ENCODE peak calls at places on chromosomes 2 and 18, in ten cellular contexts. Z is CD8-positive, alpha-beta T cell; Y is breast epithelium; L is H1; C is right atrium auricular region; O is ovary; W is heart right ventricle; X is CD4-positive, CD25-positive, alpha-beta regulatory T cell; N is PC-9; H is right cardiac atrium. J is an unnamed sample.

GRCh38 chr2:84832772-84833461 is 48.0 kb downstream of the TRABD2A start:
- DNase-seq in Z (no peak), Y (no peak), L (no peak), C (no peak), O (no peak), W (no peak), X (peak; percentile 34), N (no peak), H (no peak), J (peak; percentile 40)

GRCh38 chr18:50866765-50867164 is 12.2 kb upstream of the ME2 start:
- DNase-seq in Z (no peak), Y (no peak), L (no peak), C (no peak), O (no peak), W (no peak), X (no peak), N (no peak), H (no peak), J (no peak)

GRCh38 chr2:72924353-72925240 is 7.3 kb downstream of the EMX1 start:
- DNase-seq in Z (no peak), Y (peak; percentile 51), L (peak; percentile 81), C (no peak), O (no peak), W (no peak), X (no peak), N (no peak), H (no peak), J (peak; percentile 66)

GRCh38 chr2:72999729-73000725 is 71.5 kb downstream of the SFXN5 start:
- DNase-seq in Z (no peak), Y (no peak), L (peak; percentile 38), C (peak; percentile 49), O (no peak), W (no peak), X (no peak), N (peak; percentile 14), H (no peak), J (peak; percentile 3)

GRCh38 chr18:37442477-37442876 is 123.1 kb downstream of the CELF4 start:
- DNase-seq in Z (no peak), Y (no peak), L (no peak), C (no peak), O (no peak), W (no peak), X (no peak), N (no peak), H (no peak), J (no peak)

GRCh38 chr2:129010262-129010661 is 691.6 kb upstream of the HS6ST1 start:
- DNase-seq in Z (no peak), Y (no peak), L (no peak), C (no peak), O (no peak), W (no peak), X (no peak), N (no peak), H (no peak), J (no peak)

GRCh38 chr2:204869142-204869823 is 324.0 kb downstream of the PARD3B start:
- DNase-seq in Z (no peak), Y (no peak), L (no peak), C (no peak), O (no peak), W (no peak), X (no peak), N (no peak), H (no peak), J (no peak)

GRCh38 chr2:127901339-127902072 is 15.8 kb upstream of the AMMECR1L start:
- DNase-seq in Z (no peak), Y (no peak), L (no peak), C (peak; percentile 79), O (peak; percentile 73), W (peak; percentile 61), X (no peak), N (no peak), H (peak; percentile 95), J (peak; percentile 84)

GRCh38 chr2:16189019-16189850 is 248.9 kb downstream of the MYCN start:
- DNase-seq in Z (no peak), Y (no peak), L (no peak), C (no peak), O (no peak), W (no peak), X (no peak), N (no peak), H (no peak), J (no peak)

GRCh38 chr2:239171643-239172042 is 229.2 kb downstream of the HDAC4 start:
- DNase-seq in Z (no peak), Y (no peak), L (no peak), C (no peak), O (no peak), W (no peak), X (no peak), N (no peak), H (no peak), J (no peak)

GRCh38 chr2:241796610-241797138 is 12.3 kb upstream of the NEU4 start:
- DNase-seq in Z (no peak), Y (no peak), L (no peak), C (peak; percentile 55), O (no peak), W (no peak), X (no peak), N (no peak), H (no peak), J (peak; percentile 11)

GRCh38 chr2:12417811-12418210 is 298.9 kb upstream of the TRIB2 start:
- DNase-seq in Z (no peak), Y (no peak), L (no peak), C (no peak), O (no peak), W (no peak), X (no peak), N (no peak), H (no peak), J (no peak)

GRCh38 chr18:48292787-48293409 is 116.3 kb downstream of the ZBTB7C start:
- DNase-seq in Z (no peak), Y (no peak), L (peak; percentile 17), C (peak; percentile 38), O (no peak), W (no peak), X (no peak), N (no peak), H (no peak), J (no peak)

GRCh38 chr2:72220170-72220569 is 72.5 kb upstream of the CYP26B1 start:
- DNase-seq in Z (no peak), Y (no peak), L (peak; percentile 67), C (no peak), O (no peak), W (no peak), X (no peak), N (no peak), H (peak; percentile 34), J (no peak)

GRCh38 chr2:151905963-151906632 is 77.9 kb upstream of the ARL5A start:
- DNase-seq in Z (no peak), Y (no peak), L (no peak), C (no peak), O (no peak), W (no peak), X (no peak), N (no peak), H (no peak), J (no peak)
- H3K27ac ChIP-seq in Z (no peak overlapping the region), Y (no peak overlapping the region), L (no peak overlapping the region), C (peak overlapping the region; percentile 68), O (no peak overlapping the region), W (no peak overlapping the region), X (no peak overlapping the region), N (no peak overlapping the region), H (no peak overlapping the region), J (no peak overlapping the region)

GRCh38 chr18:68568364-68568763 is 146.5 kb downstream of the TMX3 start:
- DNase-seq in Z (no peak), Y (no peak), L (no peak), C (no peak), O (no peak), W (no peak), X (no peak), N (no peak), H (no peak), J (no peak)
- H3K4me1 ChIP-seq in Z (no peaks in the 10 kb centered on the region), Y (no peaks in the 10 kb centered on the region), L (peaks cover 5% of the 10 kb centered on the region), C (no peaks in the 10 kb centered on the region), O (no peaks in the 10 kb centered on the region), W (no peaks in the 10 kb centered on the region), X (no peaks in the 10 kb centered on the region), N (no peaks in the 10 kb centered on the region), H (no peaks in the 10 kb centered on the region), J (no peaks in the 10 kb centered on the region)

DNA sequence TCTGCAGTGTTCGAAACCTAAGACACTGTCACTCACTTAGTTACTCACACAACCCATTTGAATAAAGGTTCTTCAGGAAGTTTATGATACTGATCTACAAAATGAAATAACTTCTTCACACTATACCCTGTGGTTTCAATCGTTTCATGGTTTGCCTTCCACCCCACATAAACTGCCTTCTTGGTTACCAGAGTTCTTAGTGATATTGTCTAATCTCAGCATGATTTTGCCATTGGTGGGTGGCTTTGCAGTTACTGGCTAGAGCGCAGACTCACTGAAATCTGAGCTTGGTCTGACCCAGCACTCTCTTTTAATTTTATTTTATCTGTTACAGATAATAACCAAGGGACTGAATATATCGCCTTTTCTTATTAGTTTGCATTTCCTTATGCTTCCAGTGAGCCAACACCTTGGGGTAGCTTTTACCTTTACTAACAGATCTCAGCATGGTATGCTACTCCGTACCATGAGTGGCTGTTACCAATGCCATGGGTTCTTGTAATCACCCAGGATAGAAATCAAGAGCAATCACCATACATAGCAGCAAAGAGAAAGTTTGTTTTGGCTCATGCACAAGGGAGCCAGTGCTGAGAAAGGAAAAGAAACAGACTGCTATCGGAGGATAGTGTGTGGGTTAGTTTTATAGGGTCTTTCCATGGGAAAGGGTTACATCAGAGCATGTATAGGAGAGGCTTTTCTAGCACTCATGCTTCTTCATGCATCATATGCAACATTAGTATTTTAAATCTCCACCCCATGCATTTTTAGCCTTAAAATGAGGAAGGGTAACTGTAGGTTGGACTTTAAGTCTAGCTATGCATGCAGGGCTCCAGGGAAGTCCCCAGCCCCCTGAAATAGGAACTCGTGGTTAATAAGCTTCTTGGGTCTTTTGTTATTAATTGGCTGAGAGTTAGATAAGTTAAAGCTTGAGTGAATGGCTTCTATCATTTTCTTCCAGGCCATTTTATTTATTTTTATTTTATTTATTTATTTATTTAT is 33.3 kb downstream of the ANXA4 start:
- DNase-seq in Z (no peak), Y (no peak), L (no peak), C (no peak), O (no peak), W (no peak), X (peak; percentile 51), N (no peak), H (no peak), J (no peak)
- H3K4me3 ChIP-seq in Z (no peak overlapping the region), Y (no peak overlapping the region), L (no peak overlapping the region), C (no peak overlapping the region), O (no peak overlapping the region), W (no peak overlapping the region), X (peak overlapping the region; percentile 66), N (no peak overlapping the region), H (no peak overlapping the region), J (no peak overlapping the region)

DNA sequence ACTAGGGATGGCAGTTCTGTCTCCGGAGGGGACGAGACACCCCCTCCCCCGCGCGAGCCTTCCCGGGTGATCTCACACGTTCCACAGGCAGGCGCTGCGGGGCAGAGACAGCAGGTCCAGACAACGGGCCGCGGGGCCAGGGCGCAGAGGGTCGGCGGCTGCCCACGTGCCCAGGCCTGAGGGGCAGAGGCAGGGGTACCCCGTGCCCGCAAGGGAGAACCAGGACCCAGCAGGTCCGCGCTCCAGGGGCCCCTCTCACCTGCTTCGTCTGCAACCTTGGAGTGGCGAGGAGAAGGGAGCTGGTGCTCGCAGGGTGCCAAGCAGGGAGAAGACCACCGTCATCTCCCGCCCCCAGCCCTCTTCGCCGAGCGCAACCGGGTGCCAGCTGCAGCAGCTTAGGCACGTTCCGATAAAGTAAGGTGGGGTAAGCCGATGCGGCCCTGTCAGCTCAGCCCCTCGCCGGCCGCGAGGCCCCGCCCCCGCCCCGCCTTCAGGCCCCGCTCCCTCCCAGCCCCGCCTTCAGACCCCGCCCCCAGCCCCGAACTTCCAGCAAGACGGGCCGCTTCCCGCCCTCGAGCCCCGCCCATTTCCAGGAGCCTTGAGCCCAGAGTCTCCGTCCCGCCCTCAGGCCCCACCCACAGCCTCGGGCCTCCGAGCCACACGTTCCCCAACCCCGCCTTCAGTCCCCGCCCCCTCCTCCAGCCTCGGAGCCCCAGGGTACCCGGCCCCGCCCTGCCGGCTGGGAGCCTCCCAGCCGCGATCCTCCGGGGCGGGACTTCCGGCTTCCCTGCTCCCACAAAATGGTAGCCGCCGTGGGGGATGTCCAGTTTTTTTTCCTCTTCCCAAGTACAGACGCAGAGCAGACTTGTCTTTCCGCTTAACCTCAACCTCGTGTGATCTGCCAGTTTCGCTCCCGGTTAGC is at the start of gene GPR155:
- DNase-seq in Z (peak; percentile 92), Y (peak; percentile 99), L (peak; percentile 91), C (peak; percentile 97), O (peak; percentile 100), W (peak; percentile 100), X (peak; percentile 67), N (peak; percentile 99), H (peak; percentile 100), J (peak; percentile 98)
- H3K27ac ChIP-seq in Z (peak within 1 kb of the TSS; percentile 69), Y (peak within 1 kb of the TSS; percentile 78), L (peak within 1 kb of the TSS; percentile 78), C (peak within 1 kb of the TSS; percentile 88), O (peak within 1 kb of the TSS; percentile 66), W (peak within 1 kb of the TSS; percentile 84), X (peak within 1 kb of the TSS; percentile 85), N (peak within 1 kb of the TSS; percentile 45), H (peak within 1 kb of the TSS; percentile 97), J (peak within 1 kb of the TSS; percentile 79)

J was measured in pancreas.